ENCODE peak calls at places on chromosomes 7 and 10, in ten cellular contexts. One of them, this sample, is unnamed. For H3K4me1, the result is how much of the 10 kb centered on the place peaks cover.

GRCh38 chr10:62076872-62077271 is 175.4 kb downstream of the ARID5B start:
- DNase-seq in GM23338: no peak
- DNase-seq in kidney: no peak
- DNase-seq in IMR-90: peak
- DNase-seq in NT2/D1: no peak
- DNase-seq in Peyer's patch: no peak
- DNase-seq in endothelial cell of umbilical vein: no peak
- DNase-seq in prostate gland: no peak
- DNase-seq in transverse colon: no peak
- DNase-seq in upper lobe of right lung: no peak
- DNase-seq in this sample: no peak

GRCh38 chr7:6395898-6396582 is 51.7 kb downstream of the DAGLB start:
- DNase-seq in GM23338: no peak
- DNase-seq in kidney: no peak
- DNase-seq in IMR-90: no peak
- DNase-seq in NT2/D1: no peak
- DNase-seq in Peyer's patch: no peak
- DNase-seq in endothelial cell of umbilical vein: no peak
- DNase-seq in prostate gland: no peak
- DNase-seq in transverse colon: peak
- DNase-seq in upper lobe of right lung: no peak
- DNase-seq in this sample: no peak

GRCh38 chr10:73591935-73592699 is 975 bp upstream of the USP54 start:
- DNase-seq in GM23338: peak
- DNase-seq in kidney: peak
- DNase-seq in IMR-90: no peak
- DNase-seq in NT2/D1: peak
- DNase-seq in Peyer's patch: peak
- DNase-seq in endothelial cell of umbilical vein: no peak
- DNase-seq in prostate gland: peak
- DNase-seq in transverse colon: peak
- DNase-seq in upper lobe of right lung: peak
- DNase-seq in this sample: peak

GRCh38 chr7:19030280-19030679 is 87.2 kb downstream of the TWIST1 start:
- DNase-seq in GM23338: no peak
- DNase-seq in kidney: no peak
- DNase-seq in IMR-90: peak
- DNase-seq in NT2/D1: no peak
- DNase-seq in Peyer's patch: no peak
- DNase-seq in endothelial cell of umbilical vein: no peak
- DNase-seq in prostate gland: no peak
- DNase-seq in transverse colon: no peak
- DNase-seq in upper lobe of right lung: no peak
- DNase-seq in this sample: no peak

GRCh38 chr7:15567652-15568051 is 5.8 kb upstream of the AGMO start:
- DNase-seq in GM23338: no peak
- DNase-seq in kidney: no peak
- DNase-seq in IMR-90: no peak
- DNase-seq in NT2/D1: no peak
- DNase-seq in Peyer's patch: no peak
- DNase-seq in endothelial cell of umbilical vein: no peak
- DNase-seq in prostate gland: peak
- DNase-seq in transverse colon: no peak
- DNase-seq in upper lobe of right lung: no peak
- DNase-seq in this sample: no peak

GRCh38 chr10:22325272-22325947 is 4.5 kb downstream of the BMI1 start:
- DNase-seq in GM23338: peak
- DNase-seq in kidney: peak
- DNase-seq in IMR-90: peak
- DNase-seq in NT2/D1: no peak
- DNase-seq in Peyer's patch: peak
- DNase-seq in endothelial cell of umbilical vein: peak
- DNase-seq in prostate gland: peak
- DNase-seq in transverse colon: peak
- DNase-seq in upper lobe of right lung: peak
- DNase-seq in this sample: peak

GRCh38 chr10:86058964-86059363 is 307.6 kb downstream of the GRID1 start:
- DNase-seq in GM23338: no peak
- DNase-seq in kidney: no peak
- DNase-seq in IMR-90: no peak
- DNase-seq in NT2/D1: no peak
- DNase-seq in Peyer's patch: no peak
- DNase-seq in endothelial cell of umbilical vein: no peak
- DNase-seq in prostate gland: no peak
- DNase-seq in transverse colon: no peak
- DNase-seq in upper lobe of right lung: no peak
- DNase-seq in this sample: no peak

GRCh38 chr7:39248041-39248692 is 270.5 kb downstream of the POU6F2 start:
- DNase-seq in GM23338: no peak
- DNase-seq in kidney: no peak
- DNase-seq in IMR-90: no peak
- DNase-seq in NT2/D1: no peak
- DNase-seq in Peyer's patch: no peak
- DNase-seq in endothelial cell of umbilical vein: no peak
- DNase-seq in prostate gland: no peak
- DNase-seq in transverse colon: no peak
- DNase-seq in upper lobe of right lung: no peak
- DNase-seq in this sample: no peak

GRCh38 chr10:124138195-124138882 is 44.9 kb upstream of the CHST15 start:
- DNase-seq in GM23338: no peak
- DNase-seq in kidney: peak
- DNase-seq in IMR-90: no peak
- DNase-seq in NT2/D1: no peak
- DNase-seq in Peyer's patch: no peak
- DNase-seq in endothelial cell of umbilical vein: no peak
- DNase-seq in prostate gland: no peak
- DNase-seq in transverse colon: no peak
- DNase-seq in upper lobe of right lung: peak
- DNase-seq in this sample: no peak

GRCh38 chr10:132198068-132198370 is 11.3 kb downstream of the DPYSL4 start:
- DNase-seq in GM23338: no peak
- DNase-seq in kidney: no peak
- DNase-seq in IMR-90: no peak
- DNase-seq in NT2/D1: no peak
- DNase-seq in Peyer's patch: no peak
- DNase-seq in endothelial cell of umbilical vein: no peak
- DNase-seq in prostate gland: no peak
- DNase-seq in transverse colon: no peak
- DNase-seq in upper lobe of right lung: no peak
- DNase-seq in this sample: no peak

GRCh38 chr10:132200344-132201110 is 13.8 kb downstream of the DPYSL4 start:
- DNase-seq in GM23338: no peak
- DNase-seq in kidney: peak
- DNase-seq in IMR-90: no peak
- DNase-seq in NT2/D1: no peak
- DNase-seq in Peyer's patch: no peak
- DNase-seq in endothelial cell of umbilical vein: no peak
- DNase-seq in prostate gland: no peak
- DNase-seq in transverse colon: no peak
- DNase-seq in upper lobe of right lung: no peak
- DNase-seq in this sample: no peak

GRCh38 chr10:132199854-132200311 is 13.1 kb downstream of the DPYSL4 start:
- DNase-seq in GM23338: no peak
- DNase-seq in kidney: peak
- DNase-seq in IMR-90: no peak
- DNase-seq in NT2/D1: no peak
- DNase-seq in Peyer's patch: no peak
- DNase-seq in endothelial cell of umbilical vein: no peak
- DNase-seq in prostate gland: no peak
- DNase-seq in transverse colon: no peak
- DNase-seq in upper lobe of right lung: no peak
- DNase-seq in this sample: no peak

GRCh38 chr10:132198381-132199181 is 11.8 kb downstream of the DPYSL4 start:
- DNase-seq in GM23338: no peak
- DNase-seq in kidney: peak
- DNase-seq in IMR-90: no peak
- DNase-seq in NT2/D1: no peak
- DNase-seq in Peyer's patch: no peak
- DNase-seq in endothelial cell of umbilical vein: no peak
- DNase-seq in prostate gland: no peak
- DNase-seq in transverse colon: no peak
- DNase-seq in upper lobe of right lung: no peak
- DNase-seq in this sample: no peak

GRCh38 chr10:132199268-132199853 is 12.6 kb downstream of the DPYSL4 start:
- DNase-seq in GM23338: no peak
- DNase-seq in kidney: no peak
- DNase-seq in IMR-90: no peak
- DNase-seq in NT2/D1: no peak
- DNase-seq in Peyer's patch: no peak
- DNase-seq in endothelial cell of umbilical vein: no peak
- DNase-seq in prostate gland: no peak
- DNase-seq in transverse colon: no peak
- DNase-seq in upper lobe of right lung: no peak
- DNase-seq in this sample: no peak
- H3K4me1 ChIP-seq in GM23338: under half
- H3K4me1 ChIP-seq in kidney: under half
- H3K4me1 ChIP-seq in IMR-90: under half
- H3K4me1 ChIP-seq in NT2/D1: under half
- H3K4me1 ChIP-seq in Peyer's patch: under half
- H3K4me1 ChIP-seq in endothelial cell of umbilical vein: under half
- H3K4me1 ChIP-seq in prostate gland: under half
- H3K4me1 ChIP-seq in transverse colon: under half
- H3K4me1 ChIP-seq in upper lobe of right lung: under half
- H3K4me1 ChIP-seq in this sample: under half

DNA sequence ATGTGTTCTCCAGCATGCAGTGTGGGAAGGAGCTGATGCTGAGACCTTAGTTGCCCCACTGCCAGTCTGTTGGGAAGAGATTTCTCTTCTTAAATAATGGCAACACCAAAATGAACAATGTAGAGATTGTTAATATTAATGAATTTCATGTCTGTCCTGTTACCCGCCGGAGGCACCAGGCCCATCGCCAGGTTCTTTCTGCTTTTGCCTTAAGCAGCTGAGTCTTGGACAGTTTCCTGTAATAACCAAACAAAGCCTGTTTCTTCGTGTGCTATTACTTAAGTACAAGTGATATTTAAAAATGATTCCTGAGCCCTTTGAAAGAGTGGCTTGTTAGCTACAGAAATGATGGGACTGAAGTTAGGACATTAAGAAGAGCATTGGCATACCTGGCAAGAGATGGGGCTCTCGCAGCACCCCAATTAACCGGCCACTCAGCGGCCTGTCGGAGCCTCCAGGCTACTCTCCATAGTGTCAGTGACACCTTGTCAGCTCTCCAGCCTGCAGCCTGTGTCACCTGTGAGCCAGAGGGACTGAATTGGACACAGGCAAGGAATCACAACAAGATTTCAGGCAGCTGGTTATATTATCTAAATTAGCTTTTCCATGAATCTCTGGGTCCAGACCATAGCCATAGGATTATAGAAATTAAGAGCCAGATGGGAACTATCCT is 142.0 kb downstream of the CELF2 start:
- DNase-seq in GM23338: no peak
- DNase-seq in kidney: no peak
- DNase-seq in IMR-90: no peak
- DNase-seq in NT2/D1: no peak
- DNase-seq in Peyer's patch: no peak
- DNase-seq in endothelial cell of umbilical vein: no peak
- DNase-seq in prostate gland: no peak
- DNase-seq in transverse colon: no peak
- DNase-seq in upper lobe of right lung: no peak
- DNase-seq in this sample: no peak
- H3K4me1 ChIP-seq in GM23338: under half
- H3K4me1 ChIP-seq in kidney: under half
- H3K4me1 ChIP-seq in IMR-90: under half
- H3K4me1 ChIP-seq in NT2/D1: under half
- H3K4me1 ChIP-seq in Peyer's patch: under half
- H3K4me1 ChIP-seq in endothelial cell of umbilical vein: under half
- H3K4me1 ChIP-seq in prostate gland: under half
- H3K4me1 ChIP-seq in transverse colon: under half
- H3K4me1 ChIP-seq in upper lobe of right lung: under half
- H3K4me1 ChIP-seq in this sample: under half

DNA sequence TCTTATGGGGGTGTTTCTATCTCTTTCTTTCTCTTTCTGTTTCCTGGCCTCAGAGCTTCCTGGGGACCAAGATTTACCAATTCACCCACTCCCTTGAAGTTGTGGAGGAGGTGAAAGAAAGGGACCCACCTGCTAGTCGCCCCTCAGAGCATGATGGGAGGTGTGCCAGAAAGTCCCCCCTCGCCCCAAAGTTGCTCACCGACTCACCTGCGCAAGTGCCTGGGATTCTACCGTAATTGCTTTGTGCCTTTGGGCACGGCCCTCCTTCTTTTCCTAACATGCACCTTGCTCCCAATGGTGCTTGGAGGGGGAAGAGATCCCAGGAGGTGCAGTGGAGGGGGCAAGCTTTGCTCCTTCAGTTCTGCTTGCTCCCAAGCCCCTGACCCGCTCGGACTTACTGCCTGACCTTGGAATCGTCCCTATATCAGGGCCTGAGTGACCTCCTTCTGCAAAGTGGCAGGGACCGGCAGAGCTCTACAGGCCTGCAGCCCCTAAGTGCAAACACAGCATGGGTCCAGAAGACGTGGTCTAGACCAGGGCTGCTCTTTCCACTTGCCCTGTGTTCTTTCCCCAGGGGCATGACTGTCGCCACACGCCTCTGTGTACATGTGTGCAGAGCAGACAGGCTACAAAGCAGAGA is 12.2 kb downstream of the AQP1 start:
- DNase-seq in GM23338: no peak
- DNase-seq in kidney: peak
- DNase-seq in IMR-90: no peak
- DNase-seq in NT2/D1: no peak
- DNase-seq in Peyer's patch: no peak
- DNase-seq in endothelial cell of umbilical vein: no peak
- DNase-seq in prostate gland: no peak
- DNase-seq in transverse colon: peak
- DNase-seq in upper lobe of right lung: peak
- DNase-seq in this sample: peak
- H3K4me1 ChIP-seq in GM23338: under half
- H3K4me1 ChIP-seq in kidney: under half
- H3K4me1 ChIP-seq in IMR-90: under half
- H3K4me1 ChIP-seq in NT2/D1: under half
- H3K4me1 ChIP-seq in Peyer's patch: under half
- H3K4me1 ChIP-seq in endothelial cell of umbilical vein: under half
- H3K4me1 ChIP-seq in prostate gland: under half
- H3K4me1 ChIP-seq in transverse colon: under half
- H3K4me1 ChIP-seq in upper lobe of right lung: under half
- H3K4me1 ChIP-seq in this sample: under half

DNA sequence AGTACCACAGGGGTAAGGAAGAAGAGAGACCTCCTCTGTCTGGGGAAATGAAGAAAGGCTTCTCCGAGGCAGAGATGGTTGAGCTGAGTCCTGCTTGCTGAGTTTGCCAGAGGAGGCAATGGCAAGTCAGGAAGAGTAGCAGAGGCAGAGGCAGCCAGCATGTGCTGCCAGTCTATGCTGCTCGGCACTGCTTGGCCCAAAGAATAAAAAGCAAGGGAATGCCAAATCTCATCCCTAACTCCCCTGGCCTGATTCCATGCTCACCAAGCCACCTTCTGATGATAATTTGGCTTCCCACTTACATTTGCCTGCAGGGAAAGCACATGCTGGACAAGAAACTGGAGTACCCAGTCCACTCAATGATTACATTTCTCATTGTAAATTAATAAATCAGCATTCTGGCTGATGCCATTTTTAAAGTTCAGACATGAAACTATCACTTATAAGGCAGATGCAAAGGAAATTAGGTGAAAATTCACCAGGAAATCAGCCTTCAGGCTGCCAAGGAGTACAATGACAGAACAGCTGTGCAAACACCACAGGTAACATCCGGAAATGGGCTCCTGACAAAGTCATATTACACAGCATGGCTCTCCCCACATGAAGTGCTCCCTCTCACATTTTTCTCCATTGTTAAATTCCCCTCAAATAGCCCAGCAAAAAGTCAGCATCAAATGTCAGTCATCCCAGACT is 245.9 kb downstream of the MTERF1 start:
- DNase-seq in GM23338: no peak
- DNase-seq in kidney: no peak
- DNase-seq in IMR-90: no peak
- DNase-seq in NT2/D1: no peak
- DNase-seq in Peyer's patch: no peak
- DNase-seq in endothelial cell of umbilical vein: no peak
- DNase-seq in prostate gland: peak
- DNase-seq in transverse colon: no peak
- DNase-seq in upper lobe of right lung: no peak
- DNase-seq in this sample: no peak
- H3K4me1 ChIP-seq in GM23338: under half
- H3K4me1 ChIP-seq in kidney: under half
- H3K4me1 ChIP-seq in IMR-90: under half
- H3K4me1 ChIP-seq in NT2/D1: under half
- H3K4me1 ChIP-seq in Peyer's patch: under half
- H3K4me1 ChIP-seq in endothelial cell of umbilical vein: under half
- H3K4me1 ChIP-seq in prostate gland: under half
- H3K4me1 ChIP-seq in transverse colon: under half
- H3K4me1 ChIP-seq in upper lobe of right lung: under half
- H3K4me1 ChIP-seq in this sample: under half